ENCODE peak calls at places on chromosomes 4 and X, in eight cellular contexts. G is stimulated activated CD8-positive, alpha-beta memory T cell treated with anti-CD3 and anti-CD28 coated beads, Interleukin-15, amount 100 ng/mL, for 48 hours; N is hepatic stellate cell; H is neuronal stem cell; O is endothelial cell; E is SK-N-DZ; M is RCC 7860; I is NCI-H1092. F is an unnamed sample.
A peak's percentile ranks its signal among the peaks of the same experiment; 100 is the strongest.

GRCh38 chr4:42329421-42329820 is 67.9 kb upstream of the SHISA3 start:
- DNase-seq in G (no peak), N (no peak), H (no peak), O (no peak), E (no peak), M (no peak), I (no peak), F (no peak)

GRCh38 chr4:135605096-135605495 is 1403.5 kb upstream of the PABPC4L start:
- DNase-seq in G (no peak), N (no peak), H (no peak), O (no peak), E (no peak), M (no peak), I (no peak), F (no peak)

GRCh38 chr4:174707277-174707676 is 121.8 kb downstream of the GLRA3 start:
- DNase-seq in G (no peak), N (no peak), H (no peak), O (no peak), E (no peak), M (no peak), I (no peak), F (peak; percentile 17)

GRCh38 chr4:89784686-89785227 is 52.2 kb downstream of the SNCA start:
- DNase-seq in G (no peak), N (no peak), H (no peak), O (no peak), E (no peak), M (no peak), I (no peak), F (no peak)

GRCh38 chr4:78627046-78627965 is 75.7 kb downstream of the ANXA3 start:
- DNase-seq in G (no peak), N (no peak), H (no peak), O (no peak), E (no peak), M (peak; percentile 63), I (no peak), F (no peak)

GRCh38 chr4:123351713-123352112 is 44.9 kb upstream of the SPRY1 start:
- DNase-seq in G (no peak), N (no peak), H (no peak), O (no peak), E (no peak), M (peak; percentile 20), I (no peak), F (no peak)

GRCh38 chrX:95058815-95059214 is 1384.8 kb downstream of the FAM133A start:
- DNase-seq in G (no peak), N (peak; percentile 8), H (no peak), O (no peak), E (no peak), M (peak; percentile 92), I (no peak), F (no peak)

GRCh38 chr4:183984561-183984960 is 79.5 kb downstream of the STOX2 start:
- DNase-seq in G (no peak), N (no peak), H (no peak), O (no peak), E (no peak), M (no peak), I (no peak), F (no peak)

GRCh38 chr4:6106156-6106555 is 87.9 kb upstream of the C4orf50 start:
- DNase-seq in G (no peak), N (no peak), H (no peak), O (no peak), E (no peak), M (no peak), I (no peak), F (no peak)

GRCh38 chr4:53635697-53636483 is 44.6 kb upstream of the LNX1 start:
- DNase-seq in G (no peak), N (no peak), H (no peak), O (no peak), E (no peak), M (no peak), I (no peak), F (no peak)

GRCh38 chr4:136471051-136471450 is 1061.2 kb downstream of the PCDH18 start:
- DNase-seq in G (no peak), N (no peak), H (no peak), O (no peak), E (no peak), M (no peak), I (no peak), F (no peak)

GRCh38 chr4:128850252-128850651 is 40.8 kb downstream of the JADE1 start:
- DNase-seq in G (no peak), N (no peak), H (no peak), O (no peak), E (no peak), M (no peak), I (no peak), F (no peak)

GRCh38 chr4:3255611-3256186 is 6.7 kb downstream of the MSANTD1 start:
- DNase-seq in G (no peak), N (no peak), H (no peak), O (no peak), E (no peak), M (no peak), I (no peak), F (no peak)

GRCh38 chrX:69807400-69807799 is 191.5 kb downstream of the EDA start:
- DNase-seq in G (no peak), N (no peak), H (no peak), O (no peak), E (no peak), M (no peak), I (no peak), F (no peak)

GRCh38 chr4:143386812-143387211 is 50.1 kb downstream of the GAB1 start:
- DNase-seq in G (no peak), N (no peak), H (no peak), O (no peak), E (no peak), M (no peak), I (no peak), F (peak; percentile 16)

GRCh38 chr4:169030575-169030982 is 20.5 kb upstream of the CBR4 start:
- DNase-seq in G (no peak), N (no peak), H (no peak), O (no peak), E (peak; percentile 90), M (peak; percentile 60), I (no peak), F (no peak)

GRCh38 chrX:49995021-49995731 is 72.8 kb downstream of the CLCN5 start:
- DNase-seq in G (no peak), N (peak; percentile 19), H (no peak), O (no peak), E (no peak), M (peak; percentile 54), I (no peak), F (no peak)

GRCh38 chr4:70280567-70280966 is 38.2 kb downstream of the CSN3 start:
- DNase-seq in G (no peak), N (no peak), H (no peak), O (no peak), E (no peak), M (no peak), I (peak; percentile 17), F (no peak)

GRCh38 chr4:7815562-7815961 is 124.1 kb downstream of the AFAP1 start:
- DNase-seq in G (no peak), N (peak; percentile 54), H (no peak), O (no peak), E (no peak), M (peak; percentile 14), I (no peak), F (no peak)

GRCh38 chrX:100328342-100328741 is 81.7 kb downstream of the PCDH19 start:
- DNase-seq in G (no peak), N (no peak), H (no peak), O (no peak), E (no peak), M (no peak), I (no peak), F (no peak)

GRCh38 chr4:6332042-6332668 is 62.5 kb downstream of the WFS1 start:
- DNase-seq in G (no peak), N (peak; percentile 63), H (peak; percentile 57), O (peak; percentile 69), E (peak; percentile 47), M (no peak), I (no peak), F (peak; percentile 66)

GRCh38 chrX:129347291-129347690 is 176.0 kb downstream of the SMARCA1 start:
- DNase-seq in G (no peak), N (no peak), H (no peak), O (no peak), E (no peak), M (no peak), I (no peak), F (no peak)

GRCh38 chrX:48938721-48939416 is 18.5 kb downstream of the OTUD5 start:
- DNase-seq in G (peak; percentile 70), N (no peak), H (no peak), O (no peak), E (no peak), M (no peak), I (no peak), F (no peak)